ENCODE peak calls at places on chromosomes 2 and 18, in four cellular contexts. One of them, this sample, is unnamed.
A peak's percentile ranks its signal among the peaks of the same experiment; 100 is the strongest.

GRCh38 chr2:180158961-180159360 is 151.9 kb upstream of the CWC22 start:
- DNase-seq in pancreas: no peak
- DNase-seq in uterus: no peak
- DNase-seq in thoracic aorta: no peak
- DNase-seq in this sample: no peak

GRCh38 chr18:23683671-23684070 is 5.6 kb upstream of the LAMA3 start:
- DNase-seq in pancreas: no peak
- DNase-seq in uterus: no peak
- DNase-seq in thoracic aorta: no peak
- DNase-seq in this sample: no peak

GRCh38 chr2:2174956-2175355 is 156.1 kb downstream of the MYT1L start:
- DNase-seq in pancreas: no peak
- DNase-seq in uterus: no peak
- DNase-seq in thoracic aorta: no peak
- DNase-seq in this sample: no peak

GRCh38 chr2:177758591-177759371 is 313.8 kb downstream of the PDE11A start:
- DNase-seq in pancreas: no peak
- DNase-seq in uterus: peak; percentile 61
- DNase-seq in thoracic aorta: no peak
- DNase-seq in this sample: no peak

GRCh38 chr2:197372582-197372981 is 62.0 kb upstream of the ANKRD44 start:
- DNase-seq in uterus: no peak
- DNase-seq in thoracic aorta: no peak
- DNase-seq in pancreas: no peak
- DNase-seq in this sample: no peak

GRCh38 chr2:102950547-102950946 is 188.7 kb downstream of the TMEM182 start:
- DNase-seq in pancreas: no peak
- DNase-seq in thoracic aorta: no peak
- DNase-seq in uterus: no peak
- DNase-seq in this sample: no peak

GRCh38 chr2:11995381-11995947 is 249.0 kb downstream of the LPIN1 start:
- DNase-seq in pancreas: no peak
- DNase-seq in thoracic aorta: no peak
- DNase-seq in uterus: no peak
- DNase-seq in this sample: no peak

GRCh38 chr2:188291142-188291616 is 495 bp upstream of the GULP1 start:
- DNase-seq in pancreas: no peak
- DNase-seq in uterus: no peak
- DNase-seq in thoracic aorta: no peak
- DNase-seq in this sample: peak; percentile 20

GRCh38 chr2:26438526-26438925 is 36.8 kb downstream of the DRC1 start:
- DNase-seq in uterus: no peak
- DNase-seq in thoracic aorta: no peak
- DNase-seq in pancreas: no peak
- DNase-seq in this sample: no peak

GRCh38 chr2:144459937-144460336 is 60.0 kb downstream of the ZEB2 start:
- DNase-seq in thoracic aorta: no peak
- DNase-seq in pancreas: no peak
- DNase-seq in uterus: no peak
- DNase-seq in this sample: no peak

GRCh38 chr2:234955971-234956509 is 4.2 kb downstream of the SH3BP4 start:
- DNase-seq in thoracic aorta: no peak
- DNase-seq in pancreas: no peak
- DNase-seq in uterus: no peak
- DNase-seq in this sample: no peak

DNA sequence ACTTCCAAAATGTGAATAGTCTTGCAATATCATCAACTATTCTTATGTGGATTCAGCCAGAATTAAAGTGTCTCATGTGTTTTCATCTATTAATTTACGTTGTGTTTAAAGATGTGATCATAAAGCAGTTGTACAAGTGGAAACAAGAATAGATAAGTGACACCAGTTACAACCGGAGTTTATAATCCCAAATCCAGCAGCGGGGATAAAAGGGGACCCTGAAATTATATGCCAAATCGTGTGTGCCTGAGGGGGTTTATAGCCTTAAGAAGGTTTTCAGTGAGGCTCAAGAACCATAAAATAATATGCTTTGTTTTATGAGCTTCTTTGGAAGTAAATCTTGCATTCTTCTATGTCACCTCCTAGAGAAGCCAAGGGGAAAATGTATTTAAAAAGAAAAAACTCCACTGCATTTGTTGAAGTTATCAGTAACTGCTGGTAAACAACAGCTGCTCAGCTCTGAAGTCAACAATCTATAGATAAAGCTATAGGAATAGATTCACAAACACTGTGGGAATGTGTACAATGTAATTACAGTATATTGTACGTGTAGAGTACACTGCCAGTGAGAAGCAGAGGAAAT is 25.8 kb upstream of the MAP3K20 start:
- DNase-seq in uterus: no peak
- DNase-seq in pancreas: no peak
- DNase-seq in thoracic aorta: no peak
- DNase-seq in this sample: no peak
- TF ChIP-seq CTCF in uterus: no peak
- TF ChIP-seq CTCF in pancreas: no peak
- TF ChIP-seq CTCF in thoracic aorta: no peak
- TF ChIP-seq CTCF in this sample: no peak

DNA sequence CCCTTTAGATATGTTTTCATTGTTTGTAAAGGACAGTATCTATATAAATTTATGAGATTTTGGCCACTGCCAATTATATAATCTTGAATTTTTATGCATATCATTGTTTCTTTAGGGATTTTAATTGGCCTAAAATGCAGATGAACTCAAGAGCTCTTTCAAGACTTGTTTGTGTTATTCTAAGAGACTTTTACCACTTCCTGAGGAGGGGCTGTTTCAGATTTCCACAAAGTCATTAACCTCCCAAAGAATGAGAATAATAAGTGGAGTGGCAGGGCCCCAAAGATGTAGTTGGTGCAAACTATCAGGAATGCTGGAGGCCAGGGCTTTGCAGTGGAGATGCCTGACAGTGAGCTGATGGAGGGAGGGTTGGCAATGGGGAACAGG is 15.5 kb upstream of the ACVR1 start:
- DNase-seq in uterus: no peak
- DNase-seq in pancreas: no peak
- DNase-seq in thoracic aorta: no peak
- DNase-seq in this sample: no peak
- H3K4me3 ChIP-seq in uterus: no peak overlapping the region
- H3K4me3 ChIP-seq in pancreas: no peak overlapping the region
- H3K4me3 ChIP-seq in thoracic aorta: no peak overlapping the region
- H3K4me3 ChIP-seq in this sample: no peak overlapping the region

GRCh38 chr2:61255580-61256437 is 93.8 kb downstream of the C2orf74 start:
- DNase-seq in pancreas: no peak
- DNase-seq in uterus: no peak
- DNase-seq in thoracic aorta: no peak
- DNase-seq in this sample: no peak
- H3K36me3 ChIP-seq in pancreas: no peaks in the 10 kb centered on the region
- H3K36me3 ChIP-seq in uterus: no peaks in the 10 kb centered on the region
- H3K36me3 ChIP-seq in thoracic aorta: peaks cover 31% of the 10 kb centered on the region
- H3K36me3 ChIP-seq in this sample: peaks cover 77% of the 10 kb centered on the region

GRCh38 chr2:170486730-170487129 is 228.4 kb upstream of the SP5 start:
- DNase-seq in uterus: no peak
- DNase-seq in pancreas: no peak
- DNase-seq in thoracic aorta: no peak
- DNase-seq in this sample: no peak
- TF ChIP-seq CTCF in uterus: peak; percentile 24
- TF ChIP-seq CTCF in pancreas: no peak
- TF ChIP-seq CTCF in thoracic aorta: peak; percentile 19
- TF ChIP-seq CTCF in this sample: peak; percentile 53

GRCh38 chr2:24453379-24454073 is 37.5 kb upstream of the NCOA1 start:
- DNase-seq in thoracic aorta: no peak
- DNase-seq in uterus: no peak
- DNase-seq in pancreas: no peak
- DNase-seq in this sample: no peak

GRCh38 chr2:24452499-24452878 is 38.6 kb upstream of the NCOA1 start:
- DNase-seq in thoracic aorta: no peak
- DNase-seq in uterus: no peak
- DNase-seq in pancreas: no peak
- DNase-seq in this sample: no peak

GRCh38 chr2:24451805-24452498 is 39.1 kb upstream of the NCOA1 start:
- DNase-seq in pancreas: no peak
- DNase-seq in uterus: no peak
- DNase-seq in thoracic aorta: no peak
- DNase-seq in this sample: no peak

GRCh38 chr2:24456610-24457556 is 34.2 kb upstream of the NCOA1 start:
- DNase-seq in thoracic aorta: peak; percentile 57
- DNase-seq in pancreas: no peak
- DNase-seq in uterus: peak; percentile 86
- DNase-seq in this sample: peak; percentile 70

GRCh38 chr2:24454258-24454657 is 36.8 kb upstream of the NCOA1 start:
- DNase-seq in thoracic aorta: no peak
- DNase-seq in pancreas: no peak
- DNase-seq in uterus: no peak
- DNase-seq in this sample: no peak
- H3K4me3 ChIP-seq in thoracic aorta: peak overlapping the region; percentile 66
- H3K4me3 ChIP-seq in pancreas: no peak overlapping the region
- H3K4me3 ChIP-seq in uterus: peak overlapping the region; percentile 26
- H3K4me3 ChIP-seq in this sample: peak overlapping the region; percentile 54

GRCh38 chr2:101253713-101254085 is 1.0 kb downstream of the CNOT11 start:
- DNase-seq in thoracic aorta: no peak
- DNase-seq in uterus: no peak
- DNase-seq in pancreas: no peak
- DNase-seq in this sample: no peak

GRCh38 chr2:101255501-101255900 is 2.8 kb downstream of the CNOT11 start:
- DNase-seq in pancreas: no peak
- DNase-seq in thoracic aorta: no peak
- DNase-seq in uterus: no peak
- DNase-seq in this sample: no peak

GRCh38 chr2:101253013-101253712 is 477 bp downstream of the CNOT11 start:
- DNase-seq in pancreas: peak; percentile 92
- DNase-seq in uterus: no peak
- DNase-seq in thoracic aorta: peak; percentile 26
- DNase-seq in this sample: peak; percentile 51

GRCh38 chr2:101258804-101259203 is 6.1 kb downstream of the CNOT11 start:
- DNase-seq in pancreas: no peak
- DNase-seq in uterus: no peak
- DNase-seq in thoracic aorta: no peak
- DNase-seq in this sample: no peak

GRCh38 chr2:101256316-101256715 is 3.6 kb downstream of the CNOT11 start:
- DNase-seq in thoracic aorta: no peak
- DNase-seq in uterus: no peak
- DNase-seq in pancreas: no peak
- DNase-seq in this sample: no peak
- H3K36me3 ChIP-seq in thoracic aorta: peaks cover 13% of the 10 kb centered on the region
- H3K36me3 ChIP-seq in uterus: no peaks in the 10 kb centered on the region
- H3K36me3 ChIP-seq in pancreas: peaks cover 2% of the 10 kb centered on the region
- H3K36me3 ChIP-seq in this sample: peaks cover 25% of the 10 kb centered on the region

DNA sequence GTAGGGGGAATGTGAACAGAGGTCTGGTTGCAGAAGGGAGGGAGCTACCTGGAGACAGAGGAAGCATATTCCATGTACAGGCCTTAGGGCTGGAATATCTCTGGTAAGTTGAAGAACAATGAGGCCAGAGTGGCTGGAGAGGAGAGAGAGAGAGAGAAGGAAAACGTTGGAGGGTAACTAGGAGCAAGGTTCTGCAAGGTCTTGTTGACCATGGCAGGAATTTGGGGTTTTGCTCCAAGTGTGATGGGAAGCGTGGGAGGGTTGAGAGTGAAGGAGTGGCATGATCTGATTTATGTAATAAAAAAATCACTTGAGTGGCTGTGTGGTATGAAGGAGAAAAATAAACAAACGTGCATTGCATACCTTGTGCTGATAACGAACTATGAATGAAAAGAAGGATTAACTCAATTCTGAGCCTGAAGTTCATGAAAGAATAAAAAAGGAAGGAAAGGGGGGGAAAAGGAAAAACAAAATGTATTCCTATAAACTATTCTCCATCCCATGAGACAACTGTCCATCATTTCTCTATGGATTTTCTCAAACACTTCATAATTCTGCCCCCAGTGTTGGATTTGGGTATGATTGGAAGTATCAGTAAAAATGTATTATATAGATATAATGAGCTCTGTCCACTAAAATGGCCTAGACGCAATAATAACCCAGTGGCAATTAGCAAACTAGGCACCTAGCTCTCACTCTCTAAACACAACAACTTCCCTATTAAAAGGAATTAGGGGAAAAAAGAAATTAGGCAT is 59.7 kb upstream of the PMAIP1 start:
- DNase-seq in thoracic aorta: no peak
- DNase-seq in pancreas: no peak
- DNase-seq in uterus: no peak
- DNase-seq in this sample: no peak
- TF ChIP-seq CTCF in thoracic aorta: no peak
- TF ChIP-seq CTCF in pancreas: no peak
- TF ChIP-seq CTCF in uterus: no peak
- TF ChIP-seq CTCF in this sample: no peak

This sample was measured in left ventricle myocardium inferior.